ENCODE peak calls at places on chromosomes 5 and 9, in seven cellular contexts. One of them, this sample, is unnamed. For H3K27me3, the result is how much of the 10 kb centered on the place peaks cover.

GRCh38 chr9:7137040-7137439 is 379.3 kb downstream of the KDM4C start:
- DNase-seq in IMR-90: no peak
- DNase-seq in adrenal gland: peak
- DNase-seq in aorta: no peak
- DNase-seq in left lung: no peak
- DNase-seq in neural progenitor cell: no peak
- DNase-seq in SJSA1: no peak
- DNase-seq in this sample: no peak

GRCh38 chr5:127486471-127486870 is 31.0 kb upstream of the PRRC1 start:
- DNase-seq in IMR-90: no peak
- DNase-seq in adrenal gland: no peak
- DNase-seq in aorta: no peak
- DNase-seq in left lung: no peak
- DNase-seq in neural progenitor cell: no peak
- DNase-seq in SJSA1: no peak
- DNase-seq in this sample: no peak

GRCh38 chr5:1190915-1191314 is 10.5 kb upstream of the SLC6A19 start:
- DNase-seq in IMR-90: no peak
- DNase-seq in adrenal gland: no peak
- DNase-seq in aorta: no peak
- DNase-seq in left lung: peak
- DNase-seq in neural progenitor cell: no peak
- DNase-seq in SJSA1: no peak
- DNase-seq in this sample: no peak

GRCh38 chr5:142749321-142749720 is 20.9 kb upstream of the ARHGAP26 start:
- DNase-seq in IMR-90: peak
- DNase-seq in adrenal gland: no peak
- DNase-seq in aorta: no peak
- DNase-seq in left lung: no peak
- DNase-seq in neural progenitor cell: no peak
- DNase-seq in SJSA1: peak
- DNase-seq in this sample: no peak

GRCh38 chr5:150377964-150378694 is 20.6 kb downstream of the TCOF1 start:
- DNase-seq in IMR-90: peak
- DNase-seq in adrenal gland: no peak
- DNase-seq in aorta: no peak
- DNase-seq in left lung: no peak
- DNase-seq in neural progenitor cell: no peak
- DNase-seq in SJSA1: peak
- DNase-seq in this sample: no peak

GRCh38 chr5:131277875-131278795 is 14.3 kb downstream of the CDC42SE2 start:
- DNase-seq in IMR-90: peak
- DNase-seq in adrenal gland: no peak
- DNase-seq in aorta: no peak
- DNase-seq in left lung: no peak
- DNase-seq in neural progenitor cell: no peak
- DNase-seq in SJSA1: no peak
- DNase-seq in this sample: peak

GRCh38 chr9:93028448-93029006 is 30.0 kb upstream of the SUSD3 start:
- DNase-seq in IMR-90: no peak
- DNase-seq in adrenal gland: no peak
- DNase-seq in aorta: no peak
- DNase-seq in left lung: no peak
- DNase-seq in neural progenitor cell: no peak
- DNase-seq in SJSA1: no peak
- DNase-seq in this sample: peak

GRCh38 chr5:179307931-179308471 is 37.3 kb downstream of the ADAMTS2 start:
- DNase-seq in IMR-90: no peak
- DNase-seq in adrenal gland: no peak
- DNase-seq in aorta: peak
- DNase-seq in left lung: peak
- DNase-seq in neural progenitor cell: no peak
- DNase-seq in SJSA1: no peak
- DNase-seq in this sample: no peak

GRCh38 chr5:16534280-16534679 is 68.7 kb upstream of the ZNF622 start:
- DNase-seq in IMR-90: no peak
- DNase-seq in adrenal gland: no peak
- DNase-seq in aorta: no peak
- DNase-seq in left lung: no peak
- DNase-seq in neural progenitor cell: no peak
- DNase-seq in SJSA1: no peak
- DNase-seq in this sample: no peak

GRCh38 chr9:83330207-83331196 is 207.7 kb downstream of the FRMD3 start:
- DNase-seq in IMR-90: no peak
- DNase-seq in adrenal gland: no peak
- DNase-seq in aorta: no peak
- DNase-seq in left lung: no peak
- DNase-seq in neural progenitor cell: peak
- DNase-seq in SJSA1: no peak
- DNase-seq in this sample: no peak

GRCh38 chr5:94469889-94470288 is 148.5 kb downstream of the KIAA0825 start:
- DNase-seq in IMR-90: peak
- DNase-seq in adrenal gland: no peak
- DNase-seq in aorta: no peak
- DNase-seq in left lung: no peak
- DNase-seq in neural progenitor cell: no peak
- DNase-seq in SJSA1: no peak
- DNase-seq in this sample: no peak

GRCh38 chr9:83599071-83599470 is 23.9 kb upstream of the IDNK start:
- DNase-seq in IMR-90: no peak
- DNase-seq in adrenal gland: no peak
- DNase-seq in aorta: no peak
- DNase-seq in left lung: no peak
- DNase-seq in neural progenitor cell: no peak
- DNase-seq in SJSA1: no peak
- DNase-seq in this sample: no peak

GRCh38 chr9:105216440-105217178 is 27.8 kb upstream of the SLC44A1 start:
- DNase-seq in IMR-90: no peak
- DNase-seq in adrenal gland: peak
- DNase-seq in aorta: no peak
- DNase-seq in left lung: no peak
- DNase-seq in neural progenitor cell: no peak
- DNase-seq in SJSA1: peak
- DNase-seq in this sample: no peak

GRCh38 chr9:112726428-112726827 is 8.5 kb upstream of the INIP start:
- DNase-seq in IMR-90: no peak
- DNase-seq in adrenal gland: no peak
- DNase-seq in aorta: no peak
- DNase-seq in left lung: no peak
- DNase-seq in neural progenitor cell: no peak
- DNase-seq in SJSA1: no peak
- DNase-seq in this sample: no peak

GRCh38 chr5:75368391-75368790 is 31.4 kb downstream of the HMGCR start:
- DNase-seq in IMR-90: peak
- DNase-seq in adrenal gland: no peak
- DNase-seq in aorta: no peak
- DNase-seq in left lung: no peak
- DNase-seq in neural progenitor cell: no peak
- DNase-seq in SJSA1: peak
- DNase-seq in this sample: no peak

GRCh38 chr5:24397601-24398000 is 247.2 kb downstream of the CDH10 start:
- DNase-seq in IMR-90: no peak
- DNase-seq in adrenal gland: no peak
- DNase-seq in aorta: no peak
- DNase-seq in left lung: no peak
- DNase-seq in neural progenitor cell: no peak
- DNase-seq in SJSA1: no peak
- DNase-seq in this sample: no peak

GRCh38 chr9:100057624-100058023 is 41.2 kb downstream of the ERP44 start:
- DNase-seq in IMR-90: no peak
- DNase-seq in adrenal gland: no peak
- DNase-seq in aorta: no peak
- DNase-seq in left lung: no peak
- DNase-seq in neural progenitor cell: no peak
- DNase-seq in SJSA1: no peak
- DNase-seq in this sample: no peak

GRCh38 chr5:106314221-106314824 is 1356.4 kb downstream of the EFNA5 start:
- DNase-seq in IMR-90: peak
- DNase-seq in adrenal gland: no peak
- DNase-seq in aorta: no peak
- DNase-seq in left lung: no peak
- DNase-seq in neural progenitor cell: no peak
- DNase-seq in SJSA1: no peak
- DNase-seq in this sample: no peak

GRCh38 chr9:131236761-131237160 is 39.5 kb downstream of the FAM78A start:
- DNase-seq in IMR-90: no peak
- DNase-seq in adrenal gland: no peak
- DNase-seq in aorta: no peak
- DNase-seq in left lung: no peak
- DNase-seq in neural progenitor cell: no peak
- DNase-seq in SJSA1: no peak
- DNase-seq in this sample: no peak

DNA sequence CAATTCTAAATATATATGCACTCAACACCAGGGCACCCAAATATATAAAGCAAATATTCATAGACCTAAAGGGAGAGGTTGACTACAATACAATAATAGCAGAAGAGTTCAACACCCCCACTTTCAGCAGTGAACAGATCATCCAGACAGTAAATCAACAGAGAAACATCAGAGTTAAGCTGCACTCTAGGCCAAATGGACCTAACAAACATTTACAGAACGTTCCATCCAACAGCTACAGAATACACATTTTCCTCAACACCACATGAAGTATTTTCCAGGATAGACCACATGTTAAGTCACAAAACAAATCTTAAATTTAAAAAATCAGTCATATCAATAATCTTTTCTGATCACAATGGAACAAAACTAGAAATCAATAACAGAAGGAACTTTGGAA is 18.9 kb downstream of the APBA1 start:
- DNase-seq in IMR-90: no peak
- DNase-seq in adrenal gland: no peak
- DNase-seq in aorta: no peak
- DNase-seq in left lung: no peak
- DNase-seq in neural progenitor cell: no peak
- DNase-seq in SJSA1: no peak
- DNase-seq in this sample: no peak
- H3K27ac ChIP-seq in IMR-90: no peak
- H3K27ac ChIP-seq in adrenal gland: no peak
- H3K27ac ChIP-seq in aorta: no peak
- H3K27ac ChIP-seq in left lung: no peak
- H3K27ac ChIP-seq in neural progenitor cell: no peak
- H3K27ac ChIP-seq in SJSA1: no peak
- H3K27ac ChIP-seq in this sample: no peak

GRCh38 chr9:137276757-137277328 is 683 bp upstream of the TOR4A start:
- DNase-seq in IMR-90: peak
- DNase-seq in adrenal gland: peak
- DNase-seq in aorta: peak
- DNase-seq in left lung: peak
- DNase-seq in neural progenitor cell: peak
- DNase-seq in SJSA1: no peak
- DNase-seq in this sample: no peak
- H3K4me3 ChIP-seq in IMR-90: no peak
- H3K4me3 ChIP-seq in adrenal gland: peak
- H3K4me3 ChIP-seq in aorta: no peak
- H3K4me3 ChIP-seq in left lung: peak
- H3K4me3 ChIP-seq in neural progenitor cell: peak
- H3K4me3 ChIP-seq in SJSA1: no peak
- H3K4me3 ChIP-seq in this sample: no peak

DNA sequence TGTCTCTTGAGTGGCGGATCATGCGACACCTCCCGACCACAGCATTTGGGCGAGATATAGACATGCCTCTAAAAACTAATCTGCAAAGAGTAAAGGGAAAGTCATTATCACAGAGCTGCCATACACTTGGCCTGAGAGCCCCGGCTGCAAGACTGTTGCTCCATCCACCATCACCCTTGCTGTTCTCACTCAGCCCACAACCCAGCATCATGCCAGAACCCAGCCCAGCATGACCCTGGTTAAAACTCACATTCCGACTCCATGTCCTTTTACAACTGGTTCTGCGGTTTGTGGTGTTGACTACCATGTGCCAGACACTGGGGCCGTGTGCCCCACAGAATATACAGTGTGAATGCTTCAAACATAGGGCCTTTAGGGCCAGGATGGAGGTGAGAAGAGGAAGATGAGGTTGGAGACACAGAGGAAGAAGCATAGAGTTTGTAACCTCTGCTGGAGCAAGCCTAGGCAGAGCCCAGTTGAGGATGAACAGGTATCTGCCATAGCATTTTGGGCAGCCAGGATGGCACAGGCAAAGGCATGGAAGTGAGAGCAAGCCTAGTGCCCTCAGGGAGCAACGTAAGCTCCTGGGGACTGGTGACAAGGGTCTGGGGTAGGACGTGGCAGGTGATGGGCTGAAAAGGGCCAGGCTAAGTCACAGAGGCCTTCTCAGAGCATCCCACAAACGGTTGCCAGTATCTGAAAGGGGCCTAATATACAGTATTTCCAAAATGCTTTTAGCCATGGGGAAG is 37.5 kb upstream of the SMU1 start:
- DNase-seq in IMR-90: no peak
- DNase-seq in adrenal gland: peak
- DNase-seq in aorta: no peak
- DNase-seq in left lung: no peak
- DNase-seq in neural progenitor cell: no peak
- DNase-seq in SJSA1: no peak
- DNase-seq in this sample: no peak
- H3K27me3 ChIP-seq in IMR-90: under half
- H3K27me3 ChIP-seq in adrenal gland: under half
- H3K27me3 ChIP-seq in aorta: under half
- H3K27me3 ChIP-seq in left lung: under half
- H3K27me3 ChIP-seq in neural progenitor cell: under half
- H3K27me3 ChIP-seq in SJSA1: under half
- H3K27me3 ChIP-seq in this sample: under half

GRCh38 chr5:76855961-76856360 is 6.1 kb downstream of the S100Z start:
- DNase-seq in IMR-90: no peak
- DNase-seq in adrenal gland: no peak
- DNase-seq in aorta: no peak
- DNase-seq in left lung: peak
- DNase-seq in neural progenitor cell: no peak
- DNase-seq in SJSA1: no peak
- DNase-seq in this sample: peak

GRCh38 chr5:76852716-76853115 is 2.9 kb downstream of the S100Z start:
- DNase-seq in IMR-90: peak
- DNase-seq in adrenal gland: no peak
- DNase-seq in aorta: no peak
- DNase-seq in left lung: no peak
- DNase-seq in neural progenitor cell: no peak
- DNase-seq in SJSA1: no peak
- DNase-seq in this sample: no peak

GRCh38 chr5:76851713-76852369 is 2.0 kb downstream of the S100Z start:
- DNase-seq in IMR-90: no peak
- DNase-seq in adrenal gland: no peak
- DNase-seq in aorta: peak
- DNase-seq in left lung: no peak
- DNase-seq in neural progenitor cell: no peak
- DNase-seq in SJSA1: no peak
- DNase-seq in this sample: no peak

GRCh38 chr5:76850543-76851140 is 828 bp downstream of the S100Z start:
- DNase-seq in IMR-90: no peak
- DNase-seq in adrenal gland: no peak
- DNase-seq in aorta: no peak
- DNase-seq in left lung: no peak
- DNase-seq in neural progenitor cell: no peak
- DNase-seq in SJSA1: no peak
- DNase-seq in this sample: no peak

DNA sequence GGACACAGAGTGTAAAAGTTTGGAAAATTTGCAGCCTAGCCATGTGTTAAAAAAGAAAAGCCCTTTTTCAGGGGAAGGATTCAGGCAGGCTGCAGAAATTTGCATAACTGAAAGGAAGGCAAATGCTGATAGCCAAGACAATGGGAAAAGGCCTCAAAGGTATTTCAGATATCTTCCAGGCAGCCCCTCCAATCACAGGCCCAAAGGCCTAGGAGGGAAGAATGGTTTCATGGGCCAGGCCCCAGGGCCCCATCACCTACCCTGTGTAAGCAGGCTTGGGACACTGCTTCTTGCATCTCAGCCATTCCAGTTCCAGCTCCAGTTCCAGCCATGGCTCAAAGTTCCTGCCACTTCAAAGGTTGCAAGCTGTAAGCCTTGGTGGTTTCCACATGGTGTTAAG is 4.8 kb downstream of the S100Z start:
- DNase-seq in IMR-90: no peak
- DNase-seq in adrenal gland: no peak
- DNase-seq in aorta: no peak
- DNase-seq in left lung: no peak
- DNase-seq in neural progenitor cell: no peak
- DNase-seq in SJSA1: no peak
- DNase-seq in this sample: no peak
- H3K27ac ChIP-seq in IMR-90: no peak
- H3K27ac ChIP-seq in adrenal gland: no peak
- H3K27ac ChIP-seq in aorta: no peak
- H3K27ac ChIP-seq in left lung: peak
- H3K27ac ChIP-seq in neural progenitor cell: no peak
- H3K27ac ChIP-seq in SJSA1: no peak
- H3K27ac ChIP-seq in this sample: no peak

This sample was measured in CD4-positive, CD25-positive, alpha-beta regulatory T cell.